ENCODE peak calls at places on chromosomes 12 and 14, in four cellular contexts. T, H, D and M are unnamed samples.

GRCh38 chr12:132363661-132364347 is 34.4 kb upstream of the GALNT9 start:
- DNase-seq in T (no peak), H (no peak), D (no peak), M (no peak)

GRCh38 chr12:125201940-125202339 is 136.7 kb downstream of the AACS start:
- DNase-seq in T (no peak), H (no peak), D (no peak), M (no peak)

GRCh38 chr12:788288-788687 is 35.9 kb downstream of the WNK1 start:
- DNase-seq in T (no peak), H (no peak), D (no peak), M (no peak)

GRCh38 chr14:58128416-58128815 is 23.6 kb downstream of the ARMH4 start:
- DNase-seq in T (no peak), H (no peak), D (no peak), M (no peak)

GRCh38 chr12:79055926-79056674 is 191.5 kb downstream of the SYT1 start:
- DNase-seq in T (peak; percentile 6), H (no peak), D (no peak), M (no peak)

GRCh38 chr12:124531281-124531745 is 36.1 kb downstream of the NCOR2 start:
- DNase-seq in T (no peak), H (no peak), D (peak; percentile 88), M (no peak)

GRCh38 chr14:104865069-104865630 is at the start of gene CEP170B:
- DNase-seq in T (peak; percentile 60), H (no peak), D (peak; percentile 95), M (no peak)

GRCh38 chr12:94318178-94318577 is 141.5 kb downstream of the CEP83 start:
- DNase-seq in T (no peak), H (peak; percentile 31), D (no peak), M (no peak)

GRCh38 chr14:22887990-22888378 is 5.0 kb downstream of the REM2 start:
- DNase-seq in T (no peak), H (peak; percentile 53), D (no peak), M (no peak)

GRCh38 chr12:34219046-34219770 is 196.9 kb downstream of the ALG10 start:
- DNase-seq in T (no peak), H (no peak), D (peak; percentile 10), M (no peak)

GRCh38 chr12:42625611-42626010 is 36.1 kb upstream of the PRICKLE1 start:
- DNase-seq in T (no peak), H (no peak), D (peak; percentile 35), M (no peak)

GRCh38 chr14:106840258-106840657 is 1313.9 kb downstream of the TMEM121 start:
- DNase-seq in T (no peak), H (no peak), D (no peak), M (no peak)

GRCh38 chr14:61929651-61930050 is 167.4 kb downstream of the SNAPC1 start:
- DNase-seq in T (no peak), H (no peak), D (no peak), M (no peak)

GRCh38 chr12:27652174-27652763 is 44.0 kb upstream of the REP15 start:
- DNase-seq in T (peak; percentile 70), H (peak; percentile 8), D (peak; percentile 54), M (peak; percentile 71)

GRCh38 chr12:3550839-3551238 is 59.8 kb downstream of the PRMT8 start:
- DNase-seq in T (no peak), H (no peak), D (no peak), M (no peak)

GRCh38 chr14:61690039-61690438 is 5.3 kb upstream of the HIF1A start:
- DNase-seq in T (no peak), H (no peak), D (no peak), M (no peak)

GRCh38 chr12:116540617-116541152 is 18.5 kb upstream of the MAP1LC3B2 start:
- DNase-seq in T (no peak), H (no peak), D (no peak), M (no peak)

GRCh38 chr14:69580009-69580577 is 5.4 kb upstream of the CCDC177 start:
- DNase-seq in T (peak; percentile 60), H (no peak), D (peak; percentile 40), M (peak; percentile 95)

GRCh38 chr12:102903318-102904007 is 13.6 kb downstream of the PAH start:
- DNase-seq in T (no peak), H (no peak), D (no peak), M (peak; percentile 92)

GRCh38 chr14:61326847-61327246 is 5.5 kb downstream of the PRKCH start:
- DNase-seq in T (no peak), H (no peak), D (peak; percentile 28), M (no peak)

DNA sequence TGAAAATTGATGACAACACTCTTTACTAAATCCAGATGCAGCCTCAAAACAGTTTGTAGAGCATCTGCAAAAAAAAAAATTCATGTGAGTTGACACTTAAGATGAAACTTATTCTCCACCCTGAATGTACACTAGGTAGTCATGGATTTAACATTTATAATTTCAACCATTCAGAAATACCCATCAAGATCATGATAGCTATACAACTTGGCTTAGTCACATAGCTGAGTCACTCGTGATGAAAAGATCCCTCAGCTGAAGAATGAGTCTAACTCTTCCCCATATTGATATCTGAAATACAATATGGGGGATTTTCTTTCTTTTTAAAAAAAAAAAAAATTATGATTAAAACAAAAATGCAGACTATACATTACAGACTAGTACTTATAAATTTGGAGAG is 104.8 kb upstream of the PLEKHG7 start:
- DNase-seq in T (no peak), H (no peak), D (no peak), M (no peak)
- TF ChIP-seq PBX3 in T (no peak), H (no peak), D (peak; percentile 49), M (no peak)

DNA sequence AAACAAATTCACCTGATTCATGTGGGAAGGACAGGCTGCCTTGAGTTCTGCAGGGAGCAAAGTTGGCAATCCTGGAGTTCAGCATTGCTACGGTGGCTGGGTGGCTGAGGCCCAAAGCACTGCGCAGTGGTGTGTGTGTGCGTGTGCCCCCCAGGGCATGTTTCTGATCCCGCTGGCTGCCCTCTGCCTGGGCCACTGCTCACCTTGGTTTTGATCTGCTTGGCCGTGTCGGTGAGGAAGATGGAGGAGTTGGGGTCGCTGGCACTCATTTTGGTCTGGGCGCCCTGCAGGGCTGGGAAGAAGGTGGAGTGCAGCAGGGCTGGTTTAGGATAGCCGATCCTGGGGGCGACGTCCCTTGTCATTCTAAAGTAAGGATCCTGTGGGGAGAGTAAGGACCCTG is 19.1 kb downstream of the SLC25A47 start:
- DNase-seq in T (no peak), H (no peak), D (no peak), M (no peak)
- TF ChIP-seq RFX5 in T (no peak), H (no peak), D (no peak), M (no peak)

GRCh38 chr12:108482717-108483212 is 32.3 kb upstream of the FICD start:
- DNase-seq in T (no peak), H (no peak), D (no peak), M (no peak)
- TF ChIP-seq PBX3 in T (no peak), H (no peak), D (no peak), M (no peak)

DNA sequence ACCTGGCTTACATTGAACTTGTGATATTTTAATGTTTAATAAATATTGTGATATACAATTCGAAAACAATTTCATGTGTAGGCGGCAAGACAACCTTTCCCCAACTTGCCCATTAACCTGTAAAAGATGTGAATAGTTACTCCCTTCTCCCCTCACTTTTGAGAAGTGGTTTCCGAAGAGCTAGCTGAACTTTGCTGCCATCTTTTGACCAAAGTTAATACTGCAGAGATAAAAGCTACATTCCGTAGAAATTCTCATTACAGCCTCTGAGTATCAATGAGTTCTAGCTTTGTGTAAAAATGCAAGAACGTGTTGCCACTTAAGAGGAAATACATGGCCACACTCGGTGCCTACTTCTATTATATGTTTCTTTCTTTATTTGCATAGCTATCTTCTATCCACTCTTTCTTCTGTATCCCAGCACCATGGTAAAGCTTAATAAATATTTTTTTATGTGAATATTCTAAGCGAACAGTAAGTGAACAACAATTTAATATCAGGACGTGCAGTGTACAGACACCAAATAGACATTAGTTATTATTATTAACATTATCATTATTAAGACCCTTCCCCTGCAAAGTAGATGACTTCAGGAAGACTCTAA is 105.1 kb upstream of the TMEM260 start:
- DNase-seq in T (peak; percentile 19), H (no peak), D (peak; percentile 43), M (peak; percentile 16)
- TF ChIP-seq RFX5 in T (no peak), H (no peak), D (no peak), M (no peak)

GRCh38 chr12:6222009-6222702 is 22.0 kb downstream of the CD9 start:
- DNase-seq in T (no peak), H (no peak), D (no peak), M (peak; percentile 46)
- TF ChIP-seq PBX3 in T (no peak), H (no peak), D (no peak), M (no peak)